ENCODE peak calls at places on chromosomes 2 and 18, in nine cellular contexts. T is tibial nerve, V is IMR-90, I is body of pancreas, O is cardiac muscle cell, H is left lung, Q is lower lobe of right lung, L is heart right ventricle, P is uterus. Y is an unnamed sample.

GRCh38 chr2:14866953-14867352 is 234.4 kb downstream of the LRATD1 start:
- DNase-seq in T (no peak), V (no peak), I (no peak), O (no peak), H (no peak), Q (no peak), L (no peak), P (no peak), Y (no peak)

GRCh38 chr2:224885836-224886547 is 156.3 kb downstream of the DOCK10 start:
- DNase-seq in T (no peak), V (peak; percentile 93), I (no peak), O (no peak), H (no peak), Q (no peak), L (no peak), P (no peak), Y (peak; percentile 67)

GRCh38 chr2:183093857-183094657 is 15.5 kb downstream of the DUSP19 start:
- DNase-seq in T (no peak), V (peak; percentile 72), I (no peak), O (no peak), H (no peak), Q (no peak), L (no peak), P (no peak), Y (peak; percentile 46)

GRCh38 chr2:168378960-168379669 is 77.0 kb upstream of the CERS6 start:
- DNase-seq in T (no peak), V (no peak), I (no peak), O (no peak), H (no peak), Q (no peak), L (no peak), P (no peak), Y (no peak)

GRCh38 chr2:178523596-178524134 is 43.4 kb downstream of the PLEKHA3 start:
- DNase-seq in T (no peak), V (peak; percentile 7), I (no peak), O (peak; percentile 28), H (no peak), Q (no peak), L (no peak), P (no peak), Y (no peak)

GRCh38 chr2:220915087-220915486 is 657.0 kb downstream of the EPHA4 start:
- DNase-seq in T (no peak), V (no peak), I (no peak), O (no peak), H (no peak), Q (no peak), L (no peak), P (no peak), Y (no peak)

GRCh38 chr18:74551936-74552555 is 17.7 kb downstream of the CNDP1 start:
- DNase-seq in T (peak; percentile 83), V (peak; percentile 78), I (peak; percentile 93), O (peak; percentile 91), H (no peak), Q (peak; percentile 81), L (peak; percentile 89), P (peak; percentile 73), Y (peak; percentile 86)

GRCh38 chr2:225824748-225825449 is 425.4 kb downstream of the NYAP2 start:
- DNase-seq in T (no peak), V (no peak), I (no peak), O (no peak), H (peak; percentile 32), Q (no peak), L (no peak), P (no peak), Y (no peak)

GRCh38 chr2:191198271-191198670 is 46.9 kb upstream of the MYO1B start:
- DNase-seq in T (no peak), V (no peak), I (no peak), O (no peak), H (no peak), Q (no peak), L (no peak), P (no peak), Y (no peak)

GRCh38 chr2:225581906-225582305 is 182.4 kb downstream of the NYAP2 start:
- DNase-seq in T (no peak), V (no peak), I (no peak), O (no peak), H (peak; percentile 47), Q (no peak), L (no peak), P (no peak), Y (no peak)

GRCh38 chr18:2891526-2892431 is 45.0 kb downstream of the EMILIN2 start:
- DNase-seq in T (no peak), V (no peak), I (no peak), O (peak; percentile 34), H (no peak), Q (no peak), L (no peak), P (peak; percentile 8), Y (no peak)

GRCh38 chr2:47056374-47056773 is 98.7 kb downstream of the STPG4 start:
- DNase-seq in T (no peak), V (peak; percentile 78), I (no peak), O (no peak), H (peak; percentile 58), Q (no peak), L (no peak), P (peak; percentile 49), Y (no peak)

DNA sequence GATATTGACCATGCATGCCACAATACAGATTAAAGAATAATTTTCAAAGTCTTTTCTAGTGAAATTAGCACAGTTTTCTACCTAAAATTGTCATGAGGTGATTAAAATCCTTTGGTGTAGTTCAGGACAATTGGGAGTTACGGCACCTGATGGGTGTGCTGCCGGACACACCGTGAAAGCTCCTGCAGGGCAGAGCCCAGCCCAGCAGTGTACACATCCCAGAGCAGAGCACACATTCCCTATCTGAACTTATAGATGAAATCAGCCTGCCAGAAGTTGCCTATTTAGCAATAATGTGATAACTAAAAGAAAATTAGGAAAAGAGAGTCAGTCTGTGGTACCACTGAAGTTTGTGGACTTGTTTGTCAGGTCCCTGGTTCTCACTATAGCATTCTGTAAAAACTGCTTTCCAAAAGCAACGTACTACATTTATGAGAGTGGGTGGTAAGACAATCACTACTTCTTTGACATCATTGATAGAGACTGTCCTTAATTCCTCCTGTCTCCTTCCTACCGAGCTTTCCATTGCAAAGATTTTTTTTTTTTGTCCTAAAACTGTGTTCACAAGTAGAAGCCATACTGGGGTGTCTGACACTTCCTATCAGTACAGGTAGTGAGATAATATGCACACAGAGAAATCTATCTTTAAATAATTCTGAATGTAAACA is 3.4 kb downstream of the CYTIP start:
- DNase-seq in T (no peak), V (no peak), I (no peak), O (no peak), H (peak; percentile 11), Q (no peak), L (no peak), P (no peak), Y (no peak)
- H3K4me3 ChIP-seq in T (peak overlapping the region; percentile 44), V (no peak overlapping the region), I (no peak overlapping the region), O (no peak overlapping the region), H (peak overlapping the region; percentile 8), Q (peak overlapping the region; percentile 50), L (peak overlapping the region; percentile 66), P (no peak overlapping the region), Y (peak overlapping the region; percentile 99)

GRCh38 chr18:65704051-65704450 is 46.8 kb upstream of the CDH7 start:
- DNase-seq in T (no peak), V (no peak), I (no peak), O (no peak), H (no peak), Q (no peak), L (no peak), P (no peak), Y (no peak)

DNA sequence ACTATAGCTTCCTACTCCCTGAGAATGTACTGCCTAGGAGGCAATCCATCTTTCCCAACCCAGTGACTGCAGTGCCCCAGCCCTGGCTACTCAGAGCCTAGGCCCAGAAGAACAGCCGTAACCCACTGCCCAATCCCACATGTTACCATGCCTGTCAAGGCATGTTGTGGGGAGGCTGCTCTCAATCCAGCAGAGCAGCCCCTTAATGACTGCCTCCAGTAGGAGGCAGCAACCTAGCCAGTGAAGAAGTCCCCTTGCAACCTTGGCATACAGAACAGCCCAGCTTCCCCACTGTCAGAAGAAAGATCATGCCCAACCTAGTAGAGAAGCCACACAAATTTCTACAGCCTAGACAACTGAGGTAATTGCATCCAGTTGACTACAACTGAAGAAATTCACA is 44.2 kb upstream of the CDH7 start:
- DNase-seq in T (no peak), V (no peak), I (no peak), O (no peak), H (no peak), Q (no peak), L (no peak), P (no peak), Y (no peak)
- TF ChIP-seq CTCF in T (no peak), V (no peak), I (no peak), O (no peak), H (no peak), Q (no peak), L (no peak), P (no peak), Y (no peak)

DNA sequence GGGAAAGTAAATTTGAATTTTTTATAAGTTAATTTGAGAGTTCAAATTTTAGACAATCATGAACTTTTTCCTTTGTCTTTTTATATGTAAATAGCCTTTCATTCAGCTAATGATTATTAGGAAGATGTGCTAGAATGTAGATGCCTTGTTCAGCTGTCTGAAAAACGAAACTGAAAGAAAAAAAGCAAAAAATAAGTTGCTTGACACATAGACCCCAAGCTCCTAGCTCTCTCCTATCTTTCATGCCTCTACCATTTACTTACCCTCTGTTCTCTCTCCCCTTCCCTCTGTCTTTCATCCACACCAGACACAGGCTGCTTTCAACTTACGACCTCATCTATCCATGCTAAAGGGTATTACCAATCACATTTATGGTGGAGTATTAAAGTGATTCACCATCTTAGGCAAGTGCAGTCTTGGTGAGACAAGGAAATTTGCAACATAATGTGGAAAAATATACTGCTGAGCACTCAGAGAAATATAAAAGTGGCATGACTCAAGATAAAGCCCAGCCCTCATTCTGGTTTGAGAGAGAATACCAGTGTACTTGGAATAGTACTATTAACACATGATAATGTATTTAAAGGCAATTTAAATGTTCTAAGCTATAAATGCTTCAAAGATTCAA is 425.6 kb downstream of the SUCLG1 start:
- DNase-seq in T (no peak), V (no peak), I (no peak), O (no peak), H (no peak), Q (no peak), L (no peak), P (no peak), Y (no peak)
- H3K4me3 ChIP-seq in T (peak overlapping the region; percentile 7), V (peak overlapping the region; percentile 10), I (no peak overlapping the region), O (no peak overlapping the region), H (no peak overlapping the region), Q (no peak overlapping the region), L (no peak overlapping the region), P (no peak overlapping the region), Y (no peak overlapping the region)

GRCh38 chr2:52611757-52612156 is 1155.8 kb upstream of the CHAC2 start:
- DNase-seq in T (no peak), V (no peak), I (no peak), O (no peak), H (no peak), Q (no peak), L (no peak), P (no peak), Y (no peak)

GRCh38 chr2:52608030-52608429 is 1159.6 kb upstream of the CHAC2 start:
- DNase-seq in T (no peak), V (no peak), I (no peak), O (no peak), H (no peak), Q (no peak), L (no peak), P (no peak), Y (no peak)

DNA sequence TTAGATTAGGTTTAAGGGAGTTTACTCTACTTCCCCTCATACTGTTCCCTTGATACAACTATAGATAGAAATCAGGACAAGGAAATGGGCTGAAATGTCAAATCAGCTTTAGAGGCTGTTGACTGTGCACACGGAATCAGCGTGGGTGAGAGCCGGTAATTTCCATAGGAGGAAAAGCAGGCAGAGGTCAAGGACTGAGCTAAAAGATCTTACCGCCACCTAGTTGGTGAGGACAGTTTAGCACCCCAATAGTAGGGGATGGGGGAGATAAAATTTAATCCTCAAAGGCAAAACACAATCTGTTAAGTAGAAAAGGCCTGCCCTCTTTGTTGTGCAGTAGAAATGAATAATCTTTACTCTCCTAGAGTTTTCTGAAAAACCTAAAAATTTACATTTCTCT is 1154.5 kb upstream of the CHAC2 start:
- DNase-seq in T (no peak), V (no peak), I (no peak), O (peak; percentile 58), H (no peak), Q (no peak), L (no peak), P (no peak), Y (no peak)
- TF ChIP-seq CTCF in T (no peak), V (no peak), I (no peak), O (no peak), H (no peak), Q (no peak), L (no peak), P (no peak), Y (no peak)